ENCODE peak calls at places on chromosomes 7 and 10, in four cellular contexts. One of them, this sample, is unnamed.

GRCh38 chr7:77473240-77474005 is 57.3 kb upstream of the GSAP start:
- DNase-seq in IMR-90: peak
- DNase-seq in DND-41: no peak
- DNase-seq in psoas muscle: no peak
- DNase-seq in this sample: no peak

GRCh38 chr10:113415246-113415645 is 137.6 kb upstream of the HABP2 start:
- DNase-seq in DND-41: no peak
- DNase-seq in psoas muscle: no peak
- DNase-seq in IMR-90: no peak
- DNase-seq in this sample: no peak

GRCh38 chr7:24737281-24737680 is 20.0 kb downstream of the GSDME start:
- DNase-seq in psoas muscle: no peak
- DNase-seq in DND-41: no peak
- DNase-seq in IMR-90: no peak
- DNase-seq in this sample: no peak

GRCh38 chr7:43385856-43386255 is 197.1 kb upstream of the STK17A start:
- DNase-seq in IMR-90: peak
- DNase-seq in psoas muscle: no peak
- DNase-seq in DND-41: peak
- DNase-seq in this sample: no peak

GRCh38 chr7:47495269-47495875 is 86.5 kb downstream of the TNS3 start:
- DNase-seq in IMR-90: no peak
- DNase-seq in DND-41: no peak
- DNase-seq in psoas muscle: no peak
- DNase-seq in this sample: no peak

GRCh38 chr7:133230591-133231194 is 22.2 kb upstream of the EXOC4 start:
- DNase-seq in IMR-90: peak
- DNase-seq in psoas muscle: no peak
- DNase-seq in DND-41: peak
- DNase-seq in this sample: peak

GRCh38 chr7:155567646-155568334 is 21.4 kb upstream of the CNPY1 start:
- DNase-seq in IMR-90: no peak
- DNase-seq in psoas muscle: no peak
- DNase-seq in DND-41: no peak
- DNase-seq in this sample: no peak

GRCh38 chr7:32299133-32299702 is 191.0 kb downstream of the LSM5 start:
- DNase-seq in DND-41: no peak
- DNase-seq in psoas muscle: peak
- DNase-seq in IMR-90: no peak
- DNase-seq in this sample: no peak

GRCh38 chr10:108003061-108003460 is 838.6 kb upstream of the SORCS1 start:
- DNase-seq in DND-41: no peak
- DNase-seq in IMR-90: no peak
- DNase-seq in psoas muscle: no peak
- DNase-seq in this sample: no peak

GRCh38 chr7:84506151-84506550 is 311.6 kb upstream of the SEMA3A start:
- DNase-seq in psoas muscle: no peak
- DNase-seq in DND-41: no peak
- DNase-seq in IMR-90: peak
- DNase-seq in this sample: no peak

GRCh38 chr10:110609592-110609991 is 34.5 kb upstream of the RBM20 start:
- DNase-seq in IMR-90: no peak
- DNase-seq in DND-41: no peak
- DNase-seq in psoas muscle: peak
- DNase-seq in this sample: no peak

GRCh38 chr10:29584436-29584835 is 50.3 kb downstream of the SVIL start:
- DNase-seq in DND-41: no peak
- DNase-seq in psoas muscle: no peak
- DNase-seq in IMR-90: no peak
- DNase-seq in this sample: no peak

GRCh38 chr10:14661818-14662217 is 112.9 kb downstream of the FAM107B start:
- DNase-seq in DND-41: no peak
- DNase-seq in psoas muscle: no peak
- DNase-seq in IMR-90: no peak
- DNase-seq in this sample: no peak

GRCh38 chr10:92180326-92180881 is 110.5 kb downstream of the CPEB3 start:
- DNase-seq in DND-41: no peak
- DNase-seq in IMR-90: no peak
- DNase-seq in psoas muscle: no peak
- DNase-seq in this sample: no peak

GRCh38 chr7:75536491-75536890 is 44.4 kb downstream of the SPDYE5 start:
- DNase-seq in psoas muscle: no peak
- DNase-seq in IMR-90: no peak
- DNase-seq in DND-41: no peak
- DNase-seq in this sample: no peak

GRCh38 chr7:73433924-73434700 is 534 bp downstream of the FZD9 start:
- DNase-seq in psoas muscle: no peak
- DNase-seq in IMR-90: no peak
- DNase-seq in DND-41: no peak
- DNase-seq in this sample: no peak

GRCh38 chr10:33333260-33334169 is 952 bp downstream of the NRP1 start:
- DNase-seq in IMR-90: no peak
- DNase-seq in psoas muscle: no peak
- DNase-seq in DND-41: peak
- DNase-seq in this sample: peak

GRCh38 chr7:155484483-155485399 is 26.8 kb downstream of the EN2 start:
- DNase-seq in IMR-90: no peak
- DNase-seq in psoas muscle: no peak
- DNase-seq in DND-41: no peak
- DNase-seq in this sample: no peak

DNA sequence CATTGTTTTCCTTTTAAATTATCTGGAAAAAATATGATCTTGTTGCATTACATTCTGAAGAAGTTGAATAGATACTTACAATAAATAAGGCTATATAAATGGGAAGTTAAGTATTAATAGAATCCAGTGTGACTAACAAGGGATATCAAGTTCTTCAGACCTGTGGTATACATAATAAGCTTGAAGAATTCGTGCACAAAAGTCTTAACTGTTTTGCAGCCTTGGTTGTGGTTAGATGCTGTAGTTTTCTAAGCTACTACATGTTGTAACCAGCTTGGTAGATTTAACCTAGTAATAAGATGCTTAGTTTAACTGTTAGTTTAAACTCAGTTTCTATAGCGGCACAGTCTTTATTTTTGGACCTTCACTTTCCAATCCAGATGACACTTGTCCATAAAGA is 106.2 kb upstream of the GLCCI1 start:
- DNase-seq in DND-41: no peak
- DNase-seq in IMR-90: peak
- DNase-seq in psoas muscle: no peak
- DNase-seq in this sample: no peak
- H3K27ac ChIP-seq in DND-41: no peak
- H3K27ac ChIP-seq in IMR-90: no peak
- H3K27ac ChIP-seq in psoas muscle: peak
- H3K27ac ChIP-seq in this sample: no peak

DNA sequence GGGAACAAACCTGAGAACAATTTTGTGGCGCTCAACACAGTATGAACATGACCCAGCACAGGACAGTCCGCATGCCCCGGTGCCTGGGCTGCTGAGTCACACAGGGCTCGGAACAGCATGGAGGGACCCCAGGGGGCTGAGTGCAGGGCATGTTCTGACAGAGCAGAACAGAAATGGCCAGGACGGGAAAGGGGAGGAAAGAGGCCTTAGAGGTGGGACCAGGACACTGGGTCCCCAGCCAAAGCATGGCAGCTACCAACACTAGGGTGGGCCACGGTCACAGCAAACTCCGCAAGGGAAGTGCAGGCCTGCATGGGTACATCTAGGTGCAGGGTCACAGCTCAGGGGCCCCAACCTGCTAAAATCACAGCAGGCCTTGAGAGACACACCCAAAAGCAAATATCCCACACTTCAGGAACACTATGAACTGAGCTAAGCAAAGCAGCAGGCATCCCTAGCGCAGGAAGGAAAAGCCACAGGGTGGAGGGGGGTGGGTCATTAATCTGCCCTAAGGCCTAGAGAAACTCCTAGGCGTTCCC is 5.6 kb downstream of the IMPDH1 start:
- DNase-seq in DND-41: no peak
- DNase-seq in IMR-90: no peak
- DNase-seq in psoas muscle: no peak
- DNase-seq in this sample: no peak
- H3K4me3 ChIP-seq in DND-41: no peak
- H3K4me3 ChIP-seq in IMR-90: no peak
- H3K4me3 ChIP-seq in psoas muscle: no peak
- H3K4me3 ChIP-seq in this sample: no peak

GRCh38 chr7:99363286-99363685 is 11.2 kb upstream of the ARPC1B start:
- DNase-seq in psoas muscle: no peak
- DNase-seq in IMR-90: peak
- DNase-seq in DND-41: no peak
- DNase-seq in this sample: no peak
- H3K27ac ChIP-seq in psoas muscle: no peak
- H3K27ac ChIP-seq in IMR-90: peak
- H3K27ac ChIP-seq in DND-41: no peak
- H3K27ac ChIP-seq in this sample: no peak

DNA sequence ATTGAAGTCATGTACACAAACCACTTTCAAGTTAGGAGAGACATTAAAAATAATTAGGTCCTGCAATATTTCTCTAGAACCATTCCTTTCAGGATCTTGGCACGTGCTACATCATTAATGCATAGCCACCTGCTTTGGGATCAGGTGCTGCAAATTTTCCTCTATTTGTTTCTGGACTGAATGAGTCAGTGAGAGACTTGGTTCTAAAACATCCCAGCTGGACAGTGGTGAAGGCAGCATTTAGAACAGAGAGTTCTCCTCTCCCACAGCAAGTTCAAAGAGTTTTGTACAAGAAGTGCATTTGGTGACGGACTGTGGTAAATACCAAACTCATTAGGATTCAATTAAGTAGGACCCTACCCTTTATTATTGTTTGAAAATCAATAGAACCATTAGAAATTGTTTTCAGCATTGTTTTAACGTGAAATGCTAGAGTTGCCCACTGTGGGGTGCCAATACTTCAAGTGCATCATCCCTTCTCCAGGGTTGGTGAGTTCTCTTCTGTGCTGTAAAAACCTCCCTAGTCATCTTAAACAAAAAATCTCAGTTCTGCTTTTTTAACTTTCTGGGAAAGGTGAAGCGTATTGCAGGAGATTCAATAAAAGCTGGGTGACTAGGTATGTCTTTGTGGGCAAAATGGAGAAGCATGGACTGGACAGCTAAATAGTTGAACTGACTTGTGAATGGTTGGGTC is 698.9 kb downstream of the SUGCT start:
- DNase-seq in IMR-90: peak
- DNase-seq in DND-41: no peak
- DNase-seq in psoas muscle: no peak
- DNase-seq in this sample: no peak
- H3K4me3 ChIP-seq in IMR-90: no peak
- H3K4me3 ChIP-seq in DND-41: no peak
- H3K4me3 ChIP-seq in psoas muscle: no peak
- H3K4me3 ChIP-seq in this sample: no peak

DNA sequence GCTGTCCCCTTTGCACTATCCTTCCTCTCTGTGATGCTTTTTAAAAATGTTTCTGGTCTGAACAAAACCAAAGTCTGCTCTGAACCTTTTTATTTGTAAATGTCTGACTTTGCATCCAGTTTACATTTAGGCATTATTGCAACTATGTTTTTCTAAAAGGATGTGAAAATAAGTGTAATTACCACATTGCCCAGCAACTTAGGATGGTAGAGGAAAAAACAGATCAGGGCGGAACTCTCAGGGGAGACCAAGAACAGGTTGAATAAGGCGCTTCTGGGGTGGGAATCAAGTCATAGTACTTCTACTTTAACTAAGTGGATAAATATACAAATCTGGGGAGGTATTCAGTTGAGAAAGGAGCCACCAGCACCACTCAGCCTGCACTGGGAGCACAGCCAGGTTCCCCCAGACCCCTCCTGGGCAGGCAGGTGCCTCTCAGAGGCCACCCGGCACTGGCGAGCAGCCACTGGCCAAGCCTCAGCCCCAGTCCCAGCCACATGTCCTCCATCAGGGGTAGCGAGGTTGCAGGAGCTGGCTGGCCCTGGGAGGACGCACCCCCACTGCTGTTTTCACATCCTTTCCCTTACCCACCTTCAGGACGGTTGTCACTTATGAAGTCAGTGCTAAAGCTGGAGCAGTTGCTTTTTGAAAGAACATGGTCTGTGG is 11.4 kb upstream of the CSGALNACT2 start:
- DNase-seq in DND-41: no peak
- DNase-seq in psoas muscle: no peak
- DNase-seq in IMR-90: no peak
- DNase-seq in this sample: no peak
- H3K27ac ChIP-seq in DND-41: no peak
- H3K27ac ChIP-seq in psoas muscle: no peak
- H3K27ac ChIP-seq in IMR-90: no peak
- H3K27ac ChIP-seq in this sample: no peak

GRCh38 chr7:22856437-22856836 is 33.8 kb upstream of the TOMM7 start:
- DNase-seq in IMR-90: no peak
- DNase-seq in DND-41: no peak
- DNase-seq in psoas muscle: no peak
- DNase-seq in this sample: no peak
- H3K4me3 ChIP-seq in IMR-90: no peak
- H3K4me3 ChIP-seq in DND-41: no peak
- H3K4me3 ChIP-seq in psoas muscle: peak
- H3K4me3 ChIP-seq in this sample: no peak

GRCh38 chr7:16925609-16926008 is 43.8 kb upstream of the AGR3 start:
- DNase-seq in IMR-90: no peak
- DNase-seq in psoas muscle: no peak
- DNase-seq in DND-41: no peak
- DNase-seq in this sample: no peak

GRCh38 chr7:16926861-16927260 is 45.1 kb upstream of the AGR3 start:
- DNase-seq in DND-41: no peak
- DNase-seq in IMR-90: no peak
- DNase-seq in psoas muscle: no peak
- DNase-seq in this sample: no peak

GRCh38 chr7:16930958-16931357 is 49.2 kb upstream of the AGR3 start:
- DNase-seq in DND-41: peak
- DNase-seq in psoas muscle: no peak
- DNase-seq in IMR-90: no peak
- DNase-seq in this sample: no peak

GRCh38 chr7:16926283-16926682 is 44.5 kb upstream of the AGR3 start:
- DNase-seq in DND-41: peak
- DNase-seq in psoas muscle: no peak
- DNase-seq in IMR-90: peak
- DNase-seq in this sample: no peak

DNA sequence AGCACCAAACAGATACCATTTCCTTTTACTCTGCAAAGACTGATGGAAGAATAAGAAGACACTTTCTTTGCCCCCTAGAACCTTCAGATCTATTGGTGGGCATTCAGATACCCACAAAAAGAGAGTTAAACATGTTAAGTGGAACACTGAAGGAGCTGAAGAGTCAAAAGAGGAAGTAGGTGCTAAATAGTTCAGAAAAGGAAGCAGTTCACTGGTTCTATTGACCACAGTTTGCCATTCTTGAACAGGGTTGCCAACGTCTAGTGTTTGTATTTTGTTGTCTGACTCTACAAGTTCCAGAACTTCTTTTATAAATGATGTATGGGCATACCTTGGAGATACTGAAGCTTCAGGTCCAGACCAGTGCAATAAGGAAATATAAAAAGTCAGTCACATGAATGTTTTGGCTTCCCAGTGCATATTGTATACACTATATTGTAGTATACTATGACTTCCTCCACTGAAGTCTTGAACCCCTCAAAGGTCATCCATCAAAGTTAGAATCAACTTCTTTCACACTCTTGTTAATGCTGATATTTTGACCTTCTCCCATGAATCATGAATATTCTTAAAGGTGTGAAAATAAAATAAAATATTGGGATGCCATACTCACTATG is 47.5 kb upstream of the AGR3 start:
- DNase-seq in psoas muscle: no peak
- DNase-seq in IMR-90: no peak
- DNase-seq in DND-41: no peak
- DNase-seq in this sample: no peak
- H3K27ac ChIP-seq in psoas muscle: no peak
- H3K27ac ChIP-seq in IMR-90: no peak
- H3K27ac ChIP-seq in DND-41: no peak
- H3K27ac ChIP-seq in this sample: no peak

GRCh38 chr7:123653162-123653561 is 2.5 kb upstream of the LMOD2 start:
- DNase-seq in psoas muscle: no peak
- DNase-seq in IMR-90: no peak
- DNase-seq in DND-41: no peak
- DNase-seq in this sample: no peak
- H3K4me3 ChIP-seq in psoas muscle: no peak
- H3K4me3 ChIP-seq in IMR-90: no peak
- H3K4me3 ChIP-seq in DND-41: no peak
- H3K4me3 ChIP-seq in this sample: no peak

This sample was measured in CD4-positive, alpha-beta memory T cell.